ENCODE peak calls at places on chromosomes 2 and 18, in four cellular contexts. L is GM23338, Q is cardiac muscle cell, S is astrocyte of the spinal cord. B is an unnamed sample.

GRCh38 chr2:218020966-218021535 is 18.3 kb upstream of the TNS1 start:
- DNase-seq in L (no peak), Q (no peak), S (no peak), B (no peak)

GRCh38 chr2:232522014-232522854 is 2.0 kb downstream of the PRSS56 start:
- DNase-seq in L (peak; percentile 66), Q (peak; percentile 68), S (no peak), B (peak; percentile 14)

GRCh38 chr2:171523339-171523931 is 1.2 kb downstream of the CYBRD1 start:
- DNase-seq in L (peak; percentile 83), Q (peak; percentile 69), S (peak; percentile 81), B (peak; percentile 78)

GRCh38 chr2:65374555-65374954 is 57.8 kb downstream of the SPRED2 start:
- DNase-seq in L (no peak), Q (no peak), S (no peak), B (no peak)

GRCh38 chr18:42196651-42197050 is 241.6 kb downstream of the PIK3C3 start:
- DNase-seq in L (no peak), Q (no peak), S (peak; percentile 32), B (peak; percentile 6)

GRCh38 chr2:172806426-172807008 is 70.9 kb downstream of the RAPGEF4 start:
- DNase-seq in L (peak; percentile 69), Q (peak; percentile 72), S (peak; percentile 74), B (peak; percentile 69)

GRCh38 chr18:46291149-46291548 is 187.0 kb downstream of the HAUS1 start:
- DNase-seq in L (no peak), Q (no peak), S (no peak), B (no peak)

GRCh38 chr18:68428666-68429065 is 286.2 kb downstream of the TMX3 start:
- DNase-seq in L (no peak), Q (no peak), S (peak; percentile 41), B (no peak)

GRCh38 chr2:98188351-98189046 is 101.5 kb downstream of the VWA3B start:
- DNase-seq in L (peak; percentile 5), Q (no peak), S (no peak), B (no peak)

GRCh38 chr2:231039821-231040364 is 2.6 kb downstream of the C2orf72 start:
- DNase-seq in L (no peak), Q (no peak), S (no peak), B (peak; percentile 33)

GRCh38 chr2:109513749-109514588 is 99.8 kb downstream of the SEPTIN10 start:
- DNase-seq in L (no peak), Q (no peak), S (peak; percentile 83), B (peak; percentile 96)

GRCh38 chr2:222851956-222852617 is 8.7 kb upstream of the ACSL3 start:
- DNase-seq in L (no peak), Q (no peak), S (no peak), B (no peak)

GRCh38 chr18:14976736-14977430 is 228.9 kb downstream of the ANKRD30B start:
- DNase-seq in L (no peak), Q (no peak), S (peak; percentile 84), B (no peak)

GRCh38 chr2:188517549-188518255 is 226.0 kb downstream of the GULP1 start:
- DNase-seq in L (no peak), Q (peak; percentile 65), S (no peak), B (peak; percentile 91)

GRCh38 chr18:72601481-72601880 is 57.3 kb upstream of the CBLN2 start:
- DNase-seq in L (no peak), Q (peak; percentile 21), S (no peak), B (no peak)

GRCh38 chr2:111694690-111695089 is 189.3 kb downstream of the ANAPC1 start:
- DNase-seq in L (no peak), Q (no peak), S (peak; percentile 96), B (peak; percentile 27)

GRCh38 chr18:43471873-43472272 is 194.6 kb upstream of the SYT4 start:
- DNase-seq in L (no peak), Q (no peak), S (no peak), B (no peak)

GRCh38 chr2:20144196-20144595 is 80.7 kb downstream of the SDC1 start:
- DNase-seq in L (no peak), Q (no peak), S (no peak), B (no peak)

GRCh38 chr2:20146401-20146800 is 78.5 kb downstream of the SDC1 start:
- DNase-seq in L (no peak), Q (no peak), S (no peak), B (no peak)

GRCh38 chr2:20145497-20146193 is 79.3 kb downstream of the SDC1 start:
- DNase-seq in L (peak; percentile 16), Q (peak; percentile 26), S (no peak), B (no peak)

GRCh38 chr2:20143263-20143662 is 81.7 kb downstream of the SDC1 start:
- DNase-seq in L (no peak), Q (peak; percentile 29), S (peak; percentile 65), B (peak; percentile 54)

DNA sequence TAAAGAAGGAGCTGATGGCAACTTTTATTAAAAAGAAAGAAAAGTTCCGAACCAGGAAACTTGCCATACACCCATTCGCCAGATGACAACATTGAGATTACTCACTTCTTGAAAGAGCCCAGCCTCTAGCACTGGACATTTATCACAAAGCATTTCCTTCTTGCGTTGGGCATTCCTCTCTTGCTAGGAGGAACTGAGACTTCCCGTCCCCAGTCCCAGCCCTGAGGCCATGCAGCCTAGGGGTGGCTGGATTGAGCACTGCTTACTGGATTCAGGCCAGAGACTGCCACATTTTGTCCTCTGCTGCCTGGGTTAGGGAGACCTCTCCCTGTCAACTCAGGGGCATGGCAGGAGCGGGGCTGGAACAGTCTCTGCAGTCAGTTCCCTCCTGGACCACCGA is 80.1 kb downstream of the SDC1 start:
- DNase-seq in L (no peak), Q (no peak), S (no peak), B (no peak)
- H3K4me3 ChIP-seq in L (no peak overlapping the region), Q (no peak overlapping the region), S (no peak overlapping the region), B (no peak overlapping the region)

GRCh38 chr18:59432796-59433195 is 73.7 kb upstream of the LMAN1 start:
- DNase-seq in L (no peak), Q (no peak), S (no peak), B (no peak)

GRCh38 chr18:59428018-59428417 is 69.0 kb upstream of the LMAN1 start:
- DNase-seq in L (no peak), Q (no peak), S (no peak), B (no peak)

GRCh38 chr18:59426855-59427254 is 67.8 kb upstream of the LMAN1 start:
- DNase-seq in L (no peak), Q (no peak), S (no peak), B (no peak)

DNA sequence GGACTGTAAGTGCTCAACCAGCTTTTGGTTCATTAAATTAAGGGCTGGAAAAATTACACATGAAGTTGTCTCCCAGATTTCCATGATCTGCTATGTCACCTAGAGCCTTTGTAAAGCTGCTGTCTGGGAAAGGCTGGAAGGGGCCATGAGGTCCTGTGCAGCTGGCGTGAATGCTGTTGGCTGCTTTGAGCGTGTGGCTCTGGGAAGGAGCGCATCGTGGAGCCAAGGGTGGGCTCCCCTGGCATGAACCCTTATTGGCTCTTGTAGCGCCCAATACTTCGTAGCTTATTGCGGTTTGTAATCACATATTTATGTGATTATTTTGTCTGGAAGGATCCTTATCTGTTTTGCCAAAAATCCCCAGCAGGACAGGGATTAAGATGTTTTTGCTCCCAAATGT is 70.5 kb upstream of the LMAN1 start:
- DNase-seq in L (no peak), Q (no peak), S (no peak), B (no peak)
- TF ChIP-seq CTCF in L (no peak), Q (no peak), S (no peak), B (no peak)

DNA sequence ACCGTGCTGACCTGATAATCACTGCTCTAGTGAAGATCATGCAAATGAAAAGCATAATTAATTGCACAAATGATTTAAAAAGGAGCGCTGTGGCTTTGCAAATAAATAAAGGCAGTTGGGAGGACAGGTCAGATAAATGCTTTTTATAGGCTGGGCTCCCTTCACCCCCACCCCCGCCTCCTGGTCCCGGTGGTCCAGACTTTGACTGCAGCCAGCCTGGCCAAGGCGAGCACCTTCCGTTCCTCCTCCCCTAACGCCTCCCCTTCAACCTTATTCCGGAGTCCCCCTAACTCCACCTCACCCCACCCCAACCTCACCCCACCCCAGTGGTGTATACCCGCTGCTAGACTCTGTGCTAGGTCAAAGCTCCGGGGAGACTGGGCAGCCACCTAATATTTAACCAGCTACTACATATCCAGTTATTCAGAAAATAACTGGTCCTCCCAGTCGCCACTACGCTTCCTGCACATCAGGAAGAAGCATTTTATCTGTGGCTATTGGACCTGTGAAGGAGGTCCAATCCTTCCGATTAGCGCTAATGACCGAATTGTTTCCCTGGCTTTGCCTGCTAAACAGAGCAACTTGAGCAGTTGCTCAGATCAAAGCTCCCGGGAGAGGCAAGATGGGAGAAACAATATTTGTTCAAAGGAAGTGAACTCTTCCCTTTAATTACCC is 3.7 kb upstream of the SP9 start:
- DNase-seq in L (peak; percentile 57), Q (no peak), S (no peak), B (no peak)
- H3K4me3 ChIP-seq in L (peak overlapping the region; percentile 49), Q (no peak overlapping the region), S (no peak overlapping the region), B (no peak overlapping the region)

DNA sequence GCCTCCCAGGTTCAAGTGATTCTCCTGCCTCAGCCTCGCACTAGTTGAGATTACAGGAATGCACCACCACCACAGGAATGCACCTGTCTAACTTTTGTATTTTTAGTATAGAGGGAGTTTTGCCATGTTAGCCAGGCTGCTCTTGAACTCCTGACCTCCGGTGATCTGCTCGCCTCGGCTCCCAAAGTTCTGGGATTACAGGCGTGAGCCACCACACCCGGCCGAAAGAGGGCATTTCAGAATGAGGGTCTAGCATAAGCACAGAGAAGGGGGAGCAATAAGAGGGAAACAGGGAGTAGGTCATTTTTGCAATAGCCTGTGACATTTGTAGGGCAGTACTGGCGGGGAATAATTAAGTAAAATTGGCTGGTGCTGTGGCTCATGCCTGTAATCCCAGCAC is 1.9 kb upstream of the SPAST start:
- DNase-seq in L (no peak), Q (no peak), S (no peak), B (no peak)
- TF ChIP-seq CTCF in L (no peak), Q (no peak), S (no peak), B (no peak)

DNA sequence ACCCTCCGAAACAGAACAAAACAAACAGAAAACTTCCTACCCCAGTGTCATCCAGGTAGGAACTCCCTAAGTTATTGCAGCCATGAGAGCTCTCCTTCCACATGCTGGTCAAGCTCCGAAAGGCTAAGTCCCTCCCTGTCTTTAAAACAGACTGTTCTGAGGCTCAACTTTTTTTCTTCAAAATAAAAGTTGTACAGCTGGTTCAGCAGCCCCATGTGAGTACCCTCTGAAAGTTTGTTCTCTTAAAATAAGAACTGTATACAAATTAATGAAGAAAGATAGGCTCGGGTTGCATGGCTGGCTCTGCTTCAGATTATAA is at the start of gene PDE1A:
- DNase-seq in L (no peak), Q (no peak), S (no peak), B (no peak)
- H3K4me3 ChIP-seq in L (no peak within 1 kb of the TSS), Q (no peak within 1 kb of the TSS), S (no peak within 1 kb of the TSS), B (peak within 1 kb of the TSS; percentile 23)

DNA sequence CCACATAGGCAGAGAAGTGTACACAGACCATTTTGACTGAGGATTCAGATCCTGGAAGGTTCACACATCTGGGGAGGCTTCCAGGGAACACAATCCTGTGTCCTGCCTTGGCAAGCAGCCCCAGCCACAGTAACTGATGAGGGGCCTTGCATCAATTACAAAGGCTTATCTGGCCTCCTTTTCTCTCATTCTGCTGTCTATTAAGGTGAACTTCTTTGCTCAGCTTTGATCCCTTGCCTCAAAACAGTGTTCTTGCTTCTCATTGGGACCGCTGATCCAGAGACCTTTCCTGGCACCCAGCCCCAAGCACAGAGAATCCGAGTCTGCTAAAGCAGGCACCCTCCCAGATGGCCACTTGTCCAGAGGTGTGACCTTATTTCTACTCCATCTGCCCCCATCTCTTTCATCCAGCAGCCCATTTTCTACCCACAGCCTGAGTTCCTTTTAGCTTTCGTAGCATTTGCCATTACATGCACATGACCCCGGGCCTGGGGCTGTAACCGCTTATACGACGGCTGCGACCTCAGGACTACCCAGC is 52.3 kb upstream of the ZFP36L2 start:
- DNase-seq in L (no peak), Q (no peak), S (no peak), B (no peak)
- TF ChIP-seq CTCF in L (no peak), Q (no peak), S (no peak), B (no peak)

B was measured in fibroblast of villous mesenchyme.